ENCODE peak calls at places on chromosome 4, in five cellular contexts. One of them, this sample, is unnamed. For H3K9me3 and H3K4me1, the result is how much of the 10 kb centered on the place peaks cover.

GRCh38 chr4:158195297-158195696 is 15.0 kb upstream of the TMEM144 start:
- DNase-seq in kidney: no peak
- DNase-seq in HCT116: no peak
- DNase-seq in cardiac muscle cell: no peak
- DNase-seq in stomach: no peak
- DNase-seq in this sample: no peak

GRCh38 chr4:7635435-7635834 is 200.7 kb upstream of the PSAPL1 start:
- DNase-seq in kidney: no peak
- DNase-seq in stomach: no peak
- DNase-seq in HCT116: no peak
- DNase-seq in cardiac muscle cell: no peak
- DNase-seq in this sample: no peak

GRCh38 chr4:9691221-9692065 is 90.0 kb upstream of the DRD5 start:
- DNase-seq in cardiac muscle cell: peak
- DNase-seq in HCT116: peak
- DNase-seq in stomach: peak
- DNase-seq in kidney: peak
- DNase-seq in this sample: peak

GRCh38 chr4:146495277-146495676 is 26.5 kb downstream of the SLC10A7 start:
- DNase-seq in kidney: no peak
- DNase-seq in stomach: no peak
- DNase-seq in cardiac muscle cell: peak
- DNase-seq in HCT116: no peak
- DNase-seq in this sample: no peak

GRCh38 chr4:130183096-130183495 is 1087.1 kb downstream of the C4orf33 start:
- DNase-seq in kidney: no peak
- DNase-seq in stomach: no peak
- DNase-seq in HCT116: no peak
- DNase-seq in cardiac muscle cell: no peak
- DNase-seq in this sample: no peak

GRCh38 chr4:98601719-98602118 is 56.7 kb downstream of the TSPAN5 start:
- DNase-seq in HCT116: no peak
- DNase-seq in kidney: no peak
- DNase-seq in cardiac muscle cell: peak
- DNase-seq in stomach: no peak
- DNase-seq in this sample: no peak

GRCh38 chr4:25180524-25181131 is 20.4 kb upstream of the SEPSECS start:
- DNase-seq in stomach: peak
- DNase-seq in cardiac muscle cell: peak
- DNase-seq in HCT116: peak
- DNase-seq in kidney: no peak
- DNase-seq in this sample: no peak

GRCh38 chr4:123651127-123651526 is 254.5 kb downstream of the SPRY1 start:
- DNase-seq in kidney: no peak
- DNase-seq in stomach: no peak
- DNase-seq in HCT116: no peak
- DNase-seq in cardiac muscle cell: peak
- DNase-seq in this sample: no peak

GRCh38 chr4:173415092-173415491 is 16.2 kb upstream of the SCRG1 start:
- DNase-seq in HCT116: no peak
- DNase-seq in kidney: no peak
- DNase-seq in stomach: no peak
- DNase-seq in cardiac muscle cell: peak
- DNase-seq in this sample: no peak

GRCh38 chr4:23333946-23334878 is 555.6 kb downstream of the PPARGC1A start:
- DNase-seq in HCT116: no peak
- DNase-seq in cardiac muscle cell: peak
- DNase-seq in stomach: no peak
- DNase-seq in kidney: no peak
- DNase-seq in this sample: no peak

GRCh38 chr4:78432896-78433295 is 118.7 kb upstream of the ANXA3 start:
- DNase-seq in cardiac muscle cell: peak
- DNase-seq in HCT116: no peak
- DNase-seq in kidney: no peak
- DNase-seq in stomach: no peak
- DNase-seq in this sample: no peak

GRCh38 chr4:81715335-81715734 is 243.6 kb upstream of the RASGEF1B start:
- DNase-seq in stomach: no peak
- DNase-seq in kidney: no peak
- DNase-seq in cardiac muscle cell: no peak
- DNase-seq in HCT116: no peak
- DNase-seq in this sample: no peak

GRCh38 chr4:54363037-54363436 is 133.9 kb downstream of the PDGFRA start:
- DNase-seq in stomach: no peak
- DNase-seq in cardiac muscle cell: no peak
- DNase-seq in kidney: no peak
- DNase-seq in HCT116: no peak
- DNase-seq in this sample: no peak

GRCh38 chr4:128649575-128650205 is 159.8 kb upstream of the JADE1 start:
- DNase-seq in stomach: no peak
- DNase-seq in HCT116: no peak
- DNase-seq in cardiac muscle cell: peak
- DNase-seq in kidney: no peak
- DNase-seq in this sample: no peak

GRCh38 chr4:164572877-164573279 is 181.1 kb upstream of the SMIM31 start:
- DNase-seq in cardiac muscle cell: no peak
- DNase-seq in kidney: no peak
- DNase-seq in HCT116: peak
- DNase-seq in stomach: no peak
- DNase-seq in this sample: no peak

GRCh38 chr4:128357286-128357685 is 69.7 kb upstream of the PGRMC2 start:
- DNase-seq in stomach: no peak
- DNase-seq in cardiac muscle cell: no peak
- DNase-seq in kidney: no peak
- DNase-seq in HCT116: no peak
- DNase-seq in this sample: no peak

GRCh38 chr4:174023641-174024040 is 259.8 kb downstream of the FBXO8 start:
- DNase-seq in stomach: no peak
- DNase-seq in HCT116: no peak
- DNase-seq in kidney: no peak
- DNase-seq in cardiac muscle cell: no peak
- DNase-seq in this sample: no peak

GRCh38 chr4:183758006-183758734 is 99.1 kb downstream of the TRAPPC11 start:
- DNase-seq in stomach: no peak
- DNase-seq in cardiac muscle cell: peak
- DNase-seq in kidney: peak
- DNase-seq in HCT116: no peak
- DNase-seq in this sample: no peak

GRCh38 chr4:92636038-92636825 is 332.5 kb downstream of the GRID2 start:
- DNase-seq in kidney: no peak
- DNase-seq in cardiac muscle cell: no peak
- DNase-seq in stomach: no peak
- DNase-seq in HCT116: no peak
- DNase-seq in this sample: no peak

GRCh38 chr4:158863296-158863695 is 94.5 kb downstream of the FNIP2 start:
- DNase-seq in HCT116: no peak
- DNase-seq in stomach: no peak
- DNase-seq in cardiac muscle cell: no peak
- DNase-seq in kidney: no peak
- DNase-seq in this sample: no peak

GRCh38 chr4:154368060-154368459 is 123.5 kb downstream of the DCHS2 start:
- DNase-seq in stomach: no peak
- DNase-seq in cardiac muscle cell: no peak
- DNase-seq in HCT116: no peak
- DNase-seq in kidney: no peak
- DNase-seq in this sample: no peak
- TF ChIP-seq CTCF in stomach: no peak
- TF ChIP-seq CTCF in cardiac muscle cell: no peak
- TF ChIP-seq CTCF in HCT116: no peak
- TF ChIP-seq CTCF in kidney: no peak
- TF ChIP-seq CTCF in this sample: no peak

GRCh38 chr4:80370635-80371034 is 35.1 kb downstream of the CFAP299 start:
- DNase-seq in HCT116: no peak
- DNase-seq in kidney: no peak
- DNase-seq in stomach: no peak
- DNase-seq in cardiac muscle cell: no peak
- DNase-seq in this sample: no peak

GRCh38 chr4:80371046-80371445 is 35.5 kb downstream of the CFAP299 start:
- DNase-seq in kidney: no peak
- DNase-seq in HCT116: no peak
- DNase-seq in stomach: no peak
- DNase-seq in cardiac muscle cell: no peak
- DNase-seq in this sample: no peak

DNA sequence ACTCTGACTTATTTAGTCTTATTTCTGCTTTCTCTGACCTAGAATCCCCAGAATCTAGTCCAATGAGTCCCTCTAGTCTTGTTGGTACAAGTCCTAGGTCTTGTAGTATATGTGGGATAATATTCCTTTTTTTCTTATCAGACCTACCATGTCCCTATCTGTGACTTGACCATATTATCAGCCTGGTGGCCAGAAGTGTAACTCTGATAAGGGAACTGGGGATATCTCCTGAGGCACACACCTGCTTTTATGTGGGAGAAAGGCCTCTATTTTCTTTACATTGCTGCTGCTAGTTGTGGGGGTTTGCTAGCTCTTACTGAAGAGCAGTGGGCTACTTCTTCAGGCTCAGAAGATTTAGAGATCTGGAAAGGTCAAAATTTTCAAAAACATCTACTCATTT is 38.6 kb downstream of the CFAP299 start:
- DNase-seq in stomach: no peak
- DNase-seq in HCT116: no peak
- DNase-seq in kidney: no peak
- DNase-seq in cardiac muscle cell: no peak
- DNase-seq in this sample: no peak
- H3K9me3 ChIP-seq in stomach: under half
- H3K9me3 ChIP-seq in HCT116: under half
- H3K9me3 ChIP-seq in kidney: under half
- H3K9me3 ChIP-seq in cardiac muscle cell: under half
- H3K9me3 ChIP-seq in this sample: under half

DNA sequence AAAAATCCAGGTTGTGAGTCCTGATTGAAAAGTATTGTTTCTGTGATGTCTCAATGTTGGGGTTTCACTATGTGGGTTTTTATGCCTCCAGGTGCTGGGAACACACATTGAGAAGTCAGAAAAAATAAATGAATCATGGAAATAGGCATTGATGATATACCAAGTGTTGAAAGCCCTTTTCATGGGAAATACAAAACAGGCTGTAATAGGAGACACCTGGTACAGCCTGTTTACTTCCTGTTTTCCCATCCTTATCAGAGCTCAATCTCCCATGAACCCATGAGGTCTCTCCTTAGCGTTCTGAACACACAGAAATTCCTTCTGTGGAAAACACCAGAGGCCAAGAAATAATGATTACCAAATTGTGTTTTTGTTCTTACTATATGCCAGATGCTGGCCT is 106.3 kb upstream of the BOD1L1 start:
- DNase-seq in HCT116: no peak
- DNase-seq in cardiac muscle cell: peak
- DNase-seq in kidney: no peak
- DNase-seq in stomach: no peak
- DNase-seq in this sample: no peak
- H3K4me1 ChIP-seq in HCT116: under half
- H3K4me1 ChIP-seq in cardiac muscle cell: under half
- H3K4me1 ChIP-seq in kidney: under half
- H3K4me1 ChIP-seq in stomach: under half
- H3K4me1 ChIP-seq in this sample: under half

DNA sequence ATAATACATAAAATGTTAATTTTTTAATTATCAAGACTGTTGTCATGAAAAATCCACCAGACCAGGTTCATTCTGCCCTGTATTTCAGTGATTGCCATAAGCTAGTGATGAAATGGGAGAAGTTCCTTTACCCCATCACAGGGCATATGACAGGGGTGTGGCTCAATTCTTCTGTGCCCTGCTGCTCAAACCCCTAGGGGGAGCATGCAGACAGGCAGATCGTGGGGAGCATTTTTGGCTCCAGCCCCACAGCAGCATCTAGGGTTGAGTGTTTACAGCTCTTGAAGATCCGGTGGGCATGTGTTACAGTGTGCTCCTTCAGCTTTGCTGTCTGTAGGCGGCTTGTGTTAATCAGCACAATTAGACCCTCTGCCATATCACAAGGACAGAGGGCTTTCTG is 700.7 kb downstream of the PCDH18 start:
- DNase-seq in stomach: no peak
- DNase-seq in kidney: no peak
- DNase-seq in cardiac muscle cell: peak
- DNase-seq in HCT116: peak
- DNase-seq in this sample: no peak
- TF ChIP-seq CTCF in stomach: no peak
- TF ChIP-seq CTCF in kidney: no peak
- TF ChIP-seq CTCF in cardiac muscle cell: no peak
- TF ChIP-seq CTCF in HCT116: peak
- TF ChIP-seq CTCF in this sample: no peak

GRCh38 chr4:37463033-37463432 is 218.5 kb downstream of the NWD2 start:
- DNase-seq in kidney: no peak
- DNase-seq in HCT116: no peak
- DNase-seq in cardiac muscle cell: no peak
- DNase-seq in stomach: no peak
- DNase-seq in this sample: no peak
- H3K9me3 ChIP-seq in kidney: under half
- H3K9me3 ChIP-seq in HCT116: under half
- H3K9me3 ChIP-seq in cardiac muscle cell: under half
- H3K9me3 ChIP-seq in stomach: under half
- H3K9me3 ChIP-seq in this sample: under half

DNA sequence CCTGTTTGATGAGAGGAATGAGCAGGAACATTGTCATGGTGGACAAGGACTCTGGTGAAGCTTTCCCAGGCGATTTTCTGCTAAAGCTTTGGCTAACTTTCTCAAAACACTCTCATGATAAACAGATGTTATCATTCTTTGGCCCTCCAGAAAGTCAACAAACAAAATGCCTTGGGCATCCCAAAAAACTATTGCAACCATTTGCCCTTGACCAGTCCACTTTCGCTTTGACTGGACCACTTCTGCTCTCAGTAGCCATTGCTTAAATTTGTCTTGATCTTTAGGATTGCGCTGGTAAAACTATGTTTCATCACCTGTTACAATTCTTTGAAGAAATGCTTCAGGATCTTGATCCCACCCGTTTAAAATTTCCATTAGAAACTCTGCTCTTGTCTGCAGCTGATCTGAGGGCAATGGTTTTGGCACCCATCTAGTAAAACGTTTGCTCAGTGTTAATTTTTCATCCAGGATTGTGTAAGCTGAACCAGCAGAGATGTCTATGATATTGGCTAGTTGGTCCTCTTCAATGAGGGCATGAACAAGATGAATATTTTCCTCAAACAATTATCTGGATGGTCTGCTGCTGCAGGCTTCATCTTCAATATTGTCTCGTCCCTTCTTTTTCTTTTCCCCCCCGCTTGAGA is 14.8 kb downstream of the TBC1D1 start:
- DNase-seq in stomach: no peak
- DNase-seq in kidney: no peak
- DNase-seq in cardiac muscle cell: no peak
- DNase-seq in HCT116: no peak
- DNase-seq in this sample: no peak
- H3K4me1 ChIP-seq in stomach: under half
- H3K4me1 ChIP-seq in kidney: under half
- H3K4me1 ChIP-seq in cardiac muscle cell: under half
- H3K4me1 ChIP-seq in HCT116: under half
- H3K4me1 ChIP-seq in this sample: under half

GRCh38 chr4:4575284-4576211 is 33.7 kb upstream of the STX18 start:
- DNase-seq in cardiac muscle cell: peak
- DNase-seq in kidney: peak
- DNase-seq in stomach: peak
- DNase-seq in HCT116: peak
- DNase-seq in this sample: peak
- TF ChIP-seq CTCF in cardiac muscle cell: peak
- TF ChIP-seq CTCF in kidney: peak
- TF ChIP-seq CTCF in stomach: peak
- TF ChIP-seq CTCF in HCT116: peak
- TF ChIP-seq CTCF in this sample: peak